ENCODE peak calls at places on chromosomes 13 and 19, in ten cellular contexts. N is heart right ventricle, U is brain microvascular endothelial cell, T is cardiac muscle cell, H is uterus, M is tibial nerve, Z is IMR-90, R is cardiac fibroblast, D is mucosa of descending colon, X is PC-3. I is an unnamed sample.

GRCh38 chr13:32141462-32141861 is 109.9 kb downstream of the FRY start:
- DNase-seq in N (no peak), U (no peak), Z (no peak), T (no peak), D (no peak), H (no peak), M (no peak), R (no peak), X (no peak), I (no peak)

GRCh38 chr19:42066075-42066754 is 3.8 kb downstream of the GRIK5 start:
- DNase-seq in M (no peak), X (peak; percentile 40), U (peak; percentile 16), R (peak; percentile 27), T (peak; percentile 24), D (no peak), N (no peak), H (no peak), Z (peak; percentile 19), I (peak; percentile 42)

GRCh38 chr13:29594710-29595379 is 643 bp downstream of the SLC7A1 start:
- DNase-seq in X (peak; percentile 47), M (peak; percentile 52), H (peak; percentile 74), U (peak; percentile 47), T (peak; percentile 73), R (peak; percentile 64), D (peak; percentile 78), N (peak; percentile 58), Z (peak; percentile 59), I (peak; percentile 71)

GRCh38 chr19:35828694-35829301 is 16.2 kb upstream of the PRODH2 start:
- DNase-seq in X (peak; percentile 61), M (no peak), N (peak; percentile 65), R (peak; percentile 66), T (peak; percentile 77), D (no peak), U (peak; percentile 52), H (peak; percentile 29), Z (peak; percentile 67), I (peak; percentile 30)

GRCh38 chr19:53388904-53389303 is 6.0 kb upstream of the ZNF765 start:
- DNase-seq in D (no peak), T (no peak), R (peak; percentile 49), Z (peak; percentile 44), M (no peak), N (no peak), X (peak; percentile 68), U (no peak), H (no peak), I (no peak)

GRCh38 chr19:5968431-5969373 is 9.2 kb downstream of the RANBP3 start:
- DNase-seq in U (no peak), X (no peak), D (no peak), H (no peak), N (no peak), Z (no peak), M (no peak), R (no peak), T (no peak), I (no peak)

GRCh38 chr19:40503300-40503699 is 36.5 kb downstream of the SPTBN4 start:
- DNase-seq in R (no peak), N (no peak), H (no peak), Z (no peak), T (no peak), D (no peak), U (no peak), X (no peak), M (no peak), I (no peak)

GRCh38 chr13:36088001-36088400 is 43.2 kb downstream of the DCLK1 start:
- DNase-seq in M (no peak), D (no peak), R (no peak), T (no peak), U (no peak), X (peak; percentile 20), Z (no peak), N (no peak), H (no peak), I (no peak)

GRCh38 chr13:113656015-113656588 is 1.9 kb downstream of the ATP4B start:
- DNase-seq in R (no peak), X (no peak), T (no peak), U (no peak), Z (no peak), D (peak; percentile 26), H (peak; percentile 8), M (peak; percentile 8), N (no peak), I (no peak)

GRCh38 chr13:97386832-97387486 is 47.0 kb upstream of the RAP2A start:
- DNase-seq in U (no peak), X (no peak), Z (no peak), N (no peak), H (no peak), T (peak; percentile 22), D (no peak), M (no peak), R (no peak), I (peak; percentile 15)

GRCh38 chr19:54660306-54660705 is 2.5 kb upstream of the LILRB4 start:
- DNase-seq in U (no peak), H (no peak), M (no peak), N (no peak), R (no peak), T (no peak), D (no peak), X (no peak), Z (no peak), I (no peak)

GRCh38 chr19:54660967-54661366 is 1.8 kb upstream of the LILRB4 start:
- DNase-seq in M (no peak), D (no peak), R (no peak), Z (no peak), X (no peak), U (no peak), N (no peak), H (no peak), T (no peak), I (peak; percentile 64)

GRCh38 chr19:54665530-54665929 is 2.7 kb downstream of the LILRB4 start:
- DNase-seq in R (no peak), T (no peak), D (no peak), N (no peak), U (no peak), Z (no peak), X (no peak), H (no peak), M (no peak), I (no peak)

GRCh38 chr19:54662730-54663129 is at the start of gene LILRB4:
- DNase-seq in T (no peak), Z (no peak), R (no peak), H (no peak), D (peak; percentile 59), X (no peak), N (peak; percentile 33), M (no peak), U (no peak), I (peak; percentile 69)

DNA sequence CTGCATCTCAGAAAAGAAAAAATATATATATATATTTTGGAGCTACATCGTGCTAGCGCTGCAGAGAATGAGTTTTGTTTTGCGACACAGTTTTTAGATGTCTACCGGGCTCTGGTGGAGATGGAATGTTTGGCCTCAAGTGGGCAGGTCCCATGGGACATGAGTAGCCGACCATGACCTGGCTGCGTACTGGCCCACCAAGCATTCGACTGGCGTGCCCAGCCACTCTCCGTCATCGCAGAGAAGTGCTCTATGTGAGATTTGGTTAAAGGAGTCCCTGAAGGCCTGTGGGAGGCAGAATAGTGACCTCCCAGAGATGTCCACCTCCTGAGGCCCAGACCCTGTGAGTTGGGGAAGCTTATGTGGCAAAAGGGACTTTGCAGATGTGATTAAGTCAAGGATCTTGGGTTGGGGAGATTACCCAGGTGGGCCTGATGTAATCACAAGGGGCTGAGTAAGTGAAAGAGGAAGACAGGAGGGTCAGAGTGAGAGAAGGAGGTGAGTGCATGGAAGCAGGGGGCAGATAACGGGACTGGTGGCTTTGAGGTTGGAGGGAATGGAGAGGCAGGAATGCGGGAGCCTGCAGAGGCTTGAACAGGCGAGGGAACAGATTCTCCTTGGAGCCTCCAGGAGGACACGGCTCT is 817 bp upstream of the LILRB4 start:
- DNase-seq in T (no peak), M (no peak), Z (no peak), N (no peak), U (no peak), X (no peak), H (no peak), R (no peak), D (no peak), I (peak; percentile 33)
- H3K4me3 ChIP-seq in T (no peak overlapping the region), M (no peak overlapping the region), Z (no peak overlapping the region), N (no peak overlapping the region), U (no peak overlapping the region), X (no peak overlapping the region), H (no peak overlapping the region), R (no peak overlapping the region), D (no peak overlapping the region), I (peak overlapping the region; percentile 19)

DNA sequence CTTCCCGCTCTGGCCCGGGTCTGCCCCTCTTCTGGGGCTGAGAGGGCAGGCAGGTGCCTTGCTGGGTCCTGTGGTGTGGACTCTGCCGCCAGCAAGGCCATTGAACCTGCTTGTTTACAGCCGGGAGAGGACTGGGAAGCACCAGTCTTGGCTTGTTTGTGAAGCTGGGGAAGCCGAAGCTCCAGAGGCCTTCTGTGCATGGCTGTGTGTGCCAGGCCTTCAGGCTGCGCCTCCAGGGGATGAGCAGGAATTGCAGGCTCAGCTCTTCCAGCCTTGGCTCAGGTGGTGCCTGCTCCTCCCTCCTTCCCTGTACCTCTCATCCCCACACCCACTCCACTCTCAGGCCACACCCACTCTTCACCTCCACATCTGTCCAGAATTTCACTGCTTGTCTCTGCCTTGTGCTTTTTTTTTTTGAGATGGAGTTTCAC is 17.5 kb downstream of the NDUFB7 start:
- DNase-seq in Z (no peak), M (no peak), H (no peak), D (peak; percentile 62), R (no peak), U (no peak), X (peak; percentile 38), T (no peak), N (no peak), I (no peak)
- TF ChIP-seq CTCF in Z (no peak), M (no peak), H (no peak), D (no peak), R (no peak), U (no peak), X (no peak), T (no peak), N (no peak), I (no peak)

DNA sequence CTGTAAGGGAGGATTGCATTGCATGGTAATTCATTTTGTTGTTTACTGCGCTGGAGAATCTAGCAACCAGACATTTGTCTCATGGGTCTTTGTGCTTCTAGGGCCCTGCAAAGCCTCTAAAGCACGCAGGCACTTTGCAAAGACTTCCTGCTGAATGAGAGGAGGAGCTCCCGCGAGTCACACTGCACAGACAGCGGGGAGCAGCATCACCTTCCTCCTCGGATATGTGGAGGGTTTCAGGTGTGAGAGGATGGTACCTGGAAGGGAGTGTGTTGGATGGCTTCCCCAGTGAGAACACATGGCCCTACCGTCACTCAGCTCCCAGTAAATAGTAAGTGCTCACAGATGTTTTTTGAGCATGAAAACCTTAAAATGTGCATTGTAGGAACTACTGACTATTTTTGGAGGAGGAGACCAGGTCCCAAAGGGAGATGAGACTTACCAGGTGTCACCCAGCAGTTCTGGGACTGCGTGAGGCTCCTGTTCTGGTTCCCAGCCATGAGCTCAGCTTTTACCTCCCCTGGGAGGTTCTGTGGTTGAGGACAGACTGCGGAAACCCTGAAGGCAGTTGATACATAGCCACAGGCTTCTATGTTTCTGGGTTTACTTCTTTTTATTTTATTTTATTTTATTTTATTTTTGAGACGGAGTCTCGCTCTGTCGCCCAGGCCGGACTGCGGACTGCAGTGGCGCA is 278.1 kb downstream of the FGF9 start:
- DNase-seq in U (no peak), H (no peak), N (no peak), X (no peak), T (no peak), Z (no peak), D (no peak), M (no peak), R (no peak), I (peak; percentile 20)
- H3K4me3 ChIP-seq in U (no peak overlapping the region), H (no peak overlapping the region), N (no peak overlapping the region), X (no peak overlapping the region), T (no peak overlapping the region), Z (no peak overlapping the region), D (no peak overlapping the region), M (no peak overlapping the region), R (no peak overlapping the region), I (no peak overlapping the region)

GRCh38 chr13:57191667-57192066 is 24.7 kb downstream of the PRR20E start:
- DNase-seq in D (no peak), M (no peak), N (no peak), H (no peak), X (no peak), U (no peak), T (no peak), R (no peak), Z (no peak), I (no peak)
- TF ChIP-seq CTCF in D (no peak), M (no peak), N (no peak), H (no peak), X (no peak), U (no peak), T (no peak), R (no peak), Z (no peak), I (no peak)

I was measured in GM12865.